ENCODE peak calls at places on chromosomes 11 and 22, in five cellular contexts. E, J, Q, I and F are unnamed samples. For H3K36me3, the result is how much of the 10 kb centered on the place peaks cover.

GRCh38 chr11:122091850-122092249 is 24.2 kb downstream of the BLID start:
- DNase-seq in E (no peak), J (peak), Q (no peak), I (peak), F (no peak)

GRCh38 chr11:57456960-57457642 is 3.2 kb upstream of the RTN4RL2 start:
- DNase-seq in E (peak), J (peak), Q (peak), I (peak), F (peak)

GRCh38 chr22:40908895-40909294 is 42.3 kb upstream of the RBX1 start:
- DNase-seq in E (no peak), J (no peak), Q (no peak), I (no peak), F (no peak)

GRCh38 chr11:65609711-65610110 is 4.3 kb downstream of the MAP3K11 start:
- DNase-seq in E (no peak), J (no peak), Q (no peak), I (no peak), F (no peak)

GRCh38 chr11:56910046-56910753 is 78.5 kb upstream of the OR5AK2 start:
- DNase-seq in E (no peak), J (no peak), Q (no peak), I (peak), F (no peak)

GRCh38 chr22:37229012-37229804 is 14.9 kb downstream of the RAC2 start:
- DNase-seq in E (no peak), J (peak), Q (no peak), I (peak), F (no peak)

GRCh38 chr22:28714043-28714442 is 27.6 kb downstream of the CHEK2 start:
- DNase-seq in E (no peak), J (no peak), Q (no peak), I (peak), F (no peak)

GRCh38 chr11:90874971-90875370 is 652.1 kb upstream of the CHORDC1 start:
- DNase-seq in E (no peak), J (no peak), Q (no peak), I (no peak), F (no peak)

GRCh38 chr11:93772123-93772522 is 12.0 kb upstream of the MED17 start:
- DNase-seq in E (no peak), J (no peak), Q (no peak), I (peak), F (no peak)

GRCh38 chr22:20542055-20542454 is 34.6 kb downstream of the MED15 start:
- DNase-seq in E (no peak), J (no peak), Q (no peak), I (no peak), F (no peak)
- H3K36me3 ChIP-seq in E (half or more), J (under half), Q (under half), I (under half), F (under half)

GRCh38 chr22:44880588-44881245 is 128.3 kb downstream of the ARHGAP8 start:
- DNase-seq in E (no peak), J (no peak), Q (no peak), I (no peak), F (peak)
- H3K36me3 ChIP-seq in E (under half), J (under half), Q (under half), I (under half), F (under half)

GRCh38 chr11:66663741-66664296 is 13.9 kb downstream of the RBM4B start:
- DNase-seq in E (no peak), J (no peak), Q (no peak), I (no peak), F (peak)

GRCh38 chr11:66670816-66671215 is 6.9 kb downstream of the RBM4B start:
- DNase-seq in E (no peak), J (no peak), Q (no peak), I (no peak), F (no peak)

GRCh38 chr11:66665369-66665768 is 12.3 kb downstream of the RBM4B start:
- DNase-seq in E (no peak), J (no peak), Q (no peak), I (no peak), F (no peak)

DNA sequence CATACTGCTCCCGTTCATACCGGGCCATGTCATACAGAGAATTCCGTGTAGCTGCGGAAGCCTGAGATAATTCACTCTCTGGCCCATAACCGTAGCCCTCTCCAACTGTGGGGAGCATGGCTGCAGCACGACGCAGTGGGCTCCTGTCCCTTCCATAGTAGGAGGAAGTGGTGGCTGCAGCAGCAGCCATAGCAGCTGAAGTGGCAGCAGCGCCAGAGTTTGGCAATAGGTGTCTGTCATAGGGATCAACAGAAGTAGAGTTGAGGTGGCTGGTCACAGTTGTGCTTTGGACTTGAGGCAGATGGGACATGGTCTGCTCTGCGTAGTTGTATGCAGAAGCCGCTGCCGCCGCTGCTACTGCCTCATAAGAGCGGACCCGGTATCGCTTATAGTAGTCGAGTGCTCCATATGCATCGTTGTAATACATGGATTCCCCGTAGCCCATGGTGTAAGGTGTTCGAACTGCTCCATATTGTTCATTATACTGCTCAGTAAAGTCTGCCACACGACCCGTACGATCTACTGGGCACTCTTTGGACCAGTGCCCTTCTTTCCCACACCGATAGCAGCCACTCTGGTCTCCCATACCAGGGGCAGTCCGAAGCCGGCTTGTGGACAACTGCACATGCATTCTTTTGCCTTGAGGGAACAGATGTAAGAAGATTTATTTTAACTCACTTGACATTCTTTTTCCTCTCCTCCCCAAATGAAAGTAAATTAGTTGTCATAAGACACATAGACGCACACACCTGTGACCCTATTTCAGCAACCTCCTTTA is 8.8 kb downstream of the RBM4B start:
- DNase-seq in E (no peak), J (no peak), Q (no peak), I (no peak), F (no peak)
- H3K36me3 ChIP-seq in E (under half), J (under half), Q (half or more), I (under half), F (under half)

DNA sequence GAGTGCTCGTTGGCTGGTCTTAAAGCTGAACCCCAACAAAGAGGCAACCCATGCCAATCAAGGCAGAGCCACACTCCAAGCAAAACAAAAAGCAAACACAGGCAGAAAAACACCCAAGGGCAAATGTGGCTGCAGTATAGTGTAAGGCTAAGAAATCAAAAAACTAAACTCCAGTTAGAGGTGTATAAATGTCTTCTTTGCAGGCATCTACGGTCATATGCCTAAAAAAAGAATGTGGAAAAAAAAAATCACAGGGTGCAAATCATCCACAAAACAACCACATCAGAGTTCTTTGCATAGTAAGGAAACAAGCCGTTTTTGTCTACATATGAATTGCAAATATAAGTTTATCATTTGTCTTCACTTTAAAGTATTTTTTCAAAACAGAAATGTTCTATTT is 27.8 kb downstream of the ARFGAP3 start:
- DNase-seq in E (no peak), J (no peak), Q (no peak), I (no peak), F (no peak)
- H3K36me3 ChIP-seq in E (half or more), J (half or more), Q (half or more), I (under half), F (half or more)